ENCODE peak calls at places on chromosomes 6 and 20, in five cellular contexts. E, C, L, W and R are unnamed samples.
A peak's percentile ranks its signal among the peaks of the same experiment; 100 is the strongest.

GRCh38 chr6:43849844-43850243 is 79.8 kb downstream of the VEGFA start:
- DNase-seq in E (no peak), C (no peak), L (no peak), W (no peak), R (no peak)

GRCh38 chr6:18368277-18369105 is 18.7 kb upstream of the RNF144B start:
- DNase-seq in E (no peak), C (no peak), L (no peak), W (no peak), R (no peak)

GRCh38 chr6:22886881-22887581 is 317.7 kb downstream of the HDGFL1 start:
- DNase-seq in E (no peak), C (peak; percentile 21), L (peak; percentile 54), W (no peak), R (no peak)

GRCh38 chr6:56311086-56311485 is 63.7 kb upstream of the COL21A1 start:
- DNase-seq in E (no peak), C (no peak), L (no peak), W (no peak), R (no peak)

GRCh38 chr6:23350752-23351453 is 775.1 kb upstream of the NRSN1 start:
- DNase-seq in E (no peak), C (no peak), L (no peak), W (no peak), R (no peak)

GRCh38 chr20:23566199-23566932 is 1.9 kb downstream of the CST9L start:
- DNase-seq in E (no peak), C (no peak), L (no peak), W (no peak), R (no peak)

GRCh38 chr6:28336284-28337024 is 506 bp upstream of the ZSCAN31 start:
- DNase-seq in E (peak; percentile 10), C (no peak), L (peak; percentile 31), W (peak; percentile 86), R (no peak)

GRCh38 chr6:41813469-41813868 is 26.0 kb downstream of the TOMM6 start:
- DNase-seq in E (no peak), C (no peak), L (no peak), W (no peak), R (no peak)

GRCh38 chr20:2986466-2986865 is 57.0 kb upstream of the GNRH2 start:
- DNase-seq in E (peak; percentile 50), C (peak; percentile 22), L (peak; percentile 33), W (peak; percentile 26), R (no peak)